ENCODE peak calls at places on chromosomes 11 and 22, in six cellular contexts. G is transverse colon, A is suprapubic skin, V is stomach, I is endothelial cell of umbilical vein, K is HL-60. F is an unnamed sample.

GRCh38 chr11:104609297-104609696 is 289.0 kb downstream of the CASP12 start:
- DNase-seq in G (peak), A (no peak), V (no peak), I (peak), K (no peak), F (no peak)

GRCh38 chr11:26344647-26345046 is 12.7 kb downstream of the ANO3 start:
- DNase-seq in G (no peak), A (no peak), V (no peak), I (no peak), K (no peak), F (no peak)

GRCh38 chr11:1342946-1343345 is 33.5 kb upstream of the TOLLIP start:
- DNase-seq in G (no peak), A (no peak), V (peak), I (no peak), K (no peak), F (no peak)

GRCh38 chr22:27799334-27800249 is 2.0 kb downstream of the MN1 start:
- DNase-seq in G (no peak), A (no peak), V (peak), I (no peak), K (no peak), F (no peak)

GRCh38 chr11:43957571-43957970 is 15.1 kb downstream of the C11orf96 start:
- DNase-seq in G (no peak), A (no peak), V (no peak), I (no peak), K (no peak), F (no peak)

GRCh38 chr11:132486060-132486459 is 1046.2 kb downstream of the OPCML start:
- DNase-seq in G (no peak), A (no peak), V (no peak), I (no peak), K (no peak), F (no peak)

GRCh38 chr11:503179-503981 is 3.7 kb downstream of the RNH1 start:
- DNase-seq in G (peak), A (peak), V (no peak), I (no peak), K (peak), F (no peak)

GRCh38 chr11:134731562-134731961 is 319.5 kb upstream of the B3GAT1 start:
- DNase-seq in G (no peak), A (no peak), V (no peak), I (no peak), K (no peak), F (peak)

GRCh38 chr11:3995949-3996554 is 98.5 kb upstream of the RRM1 start:
- DNase-seq in G (no peak), A (no peak), V (no peak), I (peak), K (no peak), F (no peak)

GRCh38 chr22:36292823-36293530 is 40.0 kb downstream of the APOL1 start:
- DNase-seq in G (no peak), A (no peak), V (no peak), I (no peak), K (no peak), F (no peak)

GRCh38 chr22:36294801-36295200 is 41.9 kb downstream of the APOL1 start:
- DNase-seq in G (no peak), A (no peak), V (no peak), I (no peak), K (no peak), F (no peak)

GRCh38 chr22:36295247-36295646 is 42.3 kb downstream of the APOL1 start:
- DNase-seq in G (no peak), A (no peak), V (no peak), I (no peak), K (no peak), F (no peak)

GRCh38 chr22:36294293-36294620 is 41.3 kb downstream of the APOL1 start:
- DNase-seq in G (no peak), A (no peak), V (no peak), I (no peak), K (no peak), F (no peak)

DNA sequence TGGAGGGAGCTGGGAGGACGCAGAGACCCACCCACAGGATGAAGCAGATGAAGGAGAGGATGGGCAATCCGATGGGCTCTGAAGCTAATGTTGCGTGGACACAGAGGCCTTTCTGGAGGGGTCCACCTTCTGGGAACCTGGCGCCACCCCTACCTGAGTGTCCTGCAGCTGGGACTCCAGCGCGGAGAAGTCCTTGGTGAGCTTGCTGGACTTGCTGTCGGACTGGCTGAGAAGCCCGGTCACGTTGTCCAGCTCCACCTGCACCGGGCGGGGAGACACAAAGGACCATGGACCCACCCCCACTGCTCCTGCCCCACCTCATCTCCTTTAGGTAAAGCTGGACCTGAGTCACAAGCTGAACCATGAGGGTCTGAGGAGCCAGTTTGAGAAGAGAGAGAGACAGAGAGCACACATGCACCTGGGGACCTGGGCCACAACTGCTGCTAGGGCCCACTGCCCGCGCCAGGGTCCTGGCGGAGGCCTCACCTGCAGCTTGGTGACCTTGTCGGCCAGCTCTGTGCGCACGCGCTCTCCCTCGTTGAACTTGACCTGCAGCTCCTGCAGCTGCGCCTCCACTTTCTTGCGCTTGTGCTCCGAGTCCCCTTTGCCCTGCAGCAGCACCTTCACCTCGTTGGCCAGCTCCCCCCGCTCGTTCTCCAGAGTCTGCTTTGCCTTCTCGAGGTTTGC is 40.8 kb downstream of the APOL1 start:
- DNase-seq in G (no peak), A (no peak), V (no peak), I (no peak), K (no peak), F (no peak)
- TF ChIP-seq POLR2AphosphoS5 in G (no peak), A (no peak), V (no peak), I (no peak), K (no peak), F (no peak)

DNA sequence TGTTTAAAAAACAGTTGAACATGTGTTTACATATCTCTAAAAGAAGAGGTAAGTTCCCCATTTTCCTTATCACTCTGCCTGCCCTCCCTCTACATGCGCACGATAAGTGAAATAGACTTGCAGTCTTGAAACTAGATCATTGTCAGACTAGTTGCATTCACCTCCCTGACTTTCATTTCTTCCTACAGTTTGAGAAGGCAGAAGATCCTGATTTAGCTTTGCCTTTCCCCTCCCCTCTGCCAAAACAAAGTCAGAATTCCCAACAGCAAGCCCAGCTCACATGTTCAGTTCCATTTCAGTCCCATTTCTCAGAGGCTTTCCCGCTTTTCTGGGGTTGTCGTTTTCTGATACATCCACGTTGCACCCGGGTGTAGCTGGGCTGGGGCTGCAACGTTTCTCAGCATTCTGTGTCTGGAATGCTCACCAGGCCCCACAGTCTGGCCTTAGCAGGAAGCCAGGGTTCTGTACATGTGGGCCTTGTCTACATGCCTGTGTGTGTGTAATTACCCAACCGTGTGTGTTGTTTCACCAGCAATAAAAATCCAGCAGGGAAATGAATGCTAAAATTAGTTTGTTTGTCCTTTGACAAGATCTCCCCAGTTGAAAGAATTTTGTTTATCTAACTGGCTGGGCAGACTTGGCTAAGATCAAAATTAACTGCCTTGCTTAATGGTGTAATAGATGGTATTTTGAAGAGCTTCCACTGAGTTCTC is 179.2 kb downstream of the DBX1 start:
- DNase-seq in G (peak), A (no peak), V (no peak), I (peak), K (no peak), F (no peak)
- TF ChIP-seq POLR2AphosphoS5 in G (peak), A (no peak), V (peak), I (no peak), K (no peak), F (no peak)

GRCh38 chr11:13902456-13902855 is 60.1 kb upstream of the SPON1 start:
- DNase-seq in G (no peak), A (no peak), V (no peak), I (no peak), K (no peak), F (no peak)
- TF ChIP-seq POLR2AphosphoS5 in G (no peak), A (no peak), V (no peak), I (no peak), K (no peak), F (no peak)

DNA sequence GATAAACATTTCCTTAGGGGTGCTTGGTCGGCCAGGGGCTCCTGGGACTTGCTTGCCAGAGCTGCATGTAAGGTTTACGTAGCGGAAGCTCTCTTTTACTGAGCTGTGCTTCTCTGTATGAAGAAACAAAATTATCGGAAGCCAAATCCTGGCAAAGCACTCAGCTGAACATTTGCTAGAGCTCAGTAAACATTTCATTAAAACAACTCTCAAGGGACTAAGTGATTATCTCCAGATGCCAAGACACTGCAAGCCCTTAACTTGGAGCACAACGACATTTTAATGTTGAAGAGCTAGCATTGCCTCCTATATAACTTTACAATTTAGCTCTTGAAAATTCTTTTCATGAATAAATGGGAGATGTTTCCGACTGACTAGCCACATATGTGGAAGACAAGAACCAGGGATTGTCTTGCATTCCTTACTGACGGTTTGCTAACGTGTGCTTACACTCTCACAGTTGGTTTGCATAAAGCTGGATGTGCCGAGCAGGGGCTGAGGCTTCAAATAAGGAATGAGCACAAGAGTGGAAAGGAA is 43.3 kb downstream of the SCUBE2 start:
- DNase-seq in G (no peak), A (no peak), V (no peak), I (no peak), K (no peak), F (no peak)
- TF ChIP-seq POLR2AphosphoS5 in G (peak), A (no peak), V (no peak), I (no peak), K (no peak), F (no peak)

GRCh38 chr11:119101759-119102423 is at the start of gene DPAGT1:
- DNase-seq in G (peak), A (peak), V (peak), I (peak), K (peak), F (peak)
- TF ChIP-seq POLR2AphosphoS5 in G (peak), A (peak), V (peak), I (no peak), K (peak), F (peak)

GRCh38 chr11:112652786-112653390 is 308.3 kb upstream of the NCAM1 start:
- DNase-seq in G (no peak), A (no peak), V (no peak), I (no peak), K (no peak), F (no peak)
- TF ChIP-seq POLR2AphosphoS5 in G (no peak), A (no peak), V (no peak), I (no peak), K (no peak), F (no peak)

GRCh38 chr11:89361738-89362137 is 129.4 kb downstream of the NOX4 start:
- DNase-seq in G (no peak), A (no peak), V (no peak), I (no peak), K (no peak), F (no peak)
- TF ChIP-seq POLR2AphosphoS5 in G (no peak), A (no peak), V (no peak), I (no peak), K (no peak), F (no peak)

DNA sequence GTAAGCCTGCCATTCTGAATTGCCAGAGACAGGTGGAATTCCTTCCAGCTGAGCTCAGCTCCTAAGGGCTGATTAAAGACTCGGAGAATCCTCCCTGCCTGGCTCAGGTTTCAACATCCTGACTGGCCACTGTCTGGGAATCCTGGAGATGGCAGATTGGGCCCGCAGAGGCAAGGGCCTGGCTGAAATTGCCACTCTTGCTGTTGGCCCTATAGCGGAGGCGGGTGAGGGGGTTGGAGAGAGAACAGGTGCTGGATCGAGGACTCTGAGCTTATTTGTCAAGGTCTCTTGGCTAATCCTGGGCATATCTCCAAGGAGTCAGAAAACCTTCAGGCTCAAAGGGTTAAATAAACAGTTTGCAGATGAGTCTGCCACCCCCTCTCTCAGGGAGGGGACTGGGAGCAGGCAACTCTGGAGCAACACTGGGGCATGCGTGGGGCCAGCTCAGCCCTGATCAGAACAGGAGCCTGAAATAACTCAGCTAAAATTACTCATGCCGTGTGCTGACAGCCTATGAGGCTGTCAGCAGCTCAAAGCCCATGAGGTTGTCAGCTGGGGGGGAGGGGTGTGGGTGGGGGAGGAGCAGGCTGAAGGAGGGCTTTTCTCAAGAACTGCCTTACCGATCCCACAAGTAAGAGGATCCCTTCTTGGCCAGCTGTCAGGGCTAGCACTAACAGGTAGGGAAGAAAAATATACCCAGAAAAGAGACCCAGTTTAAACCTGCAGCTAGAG is 14.7 kb upstream of the MFRP start:
- DNase-seq in G (no peak), A (no peak), V (no peak), I (no peak), K (peak), F (peak)
- TF ChIP-seq POLR2AphosphoS5 in G (no peak), A (no peak), V (peak), I (no peak), K (no peak), F (peak)

F was measured in breast epithelium.